ENCODE peak calls at places on chromosomes 3 and 15, in five cellular contexts. Q is kidney, U is fibroblast of lung, B is keratinocyte, D is SK-N-SH. K is an unnamed sample.

GRCh38 chr15:77021088-77021481 is 26.2 kb downstream of the PSTPIP1 start:
- DNase-seq in Q (no peak), B (no peak), U (no peak), D (no peak), K (no peak)

GRCh38 chr15:50017522-50017921 is 101.5 kb downstream of the ATP8B4 start:
- DNase-seq in B (no peak), U (peak; percentile 43), D (no peak), Q (no peak), K (no peak)

GRCh38 chr3:435161-435560 is 238.6 kb downstream of the CHL1 start:
- DNase-seq in U (no peak), D (no peak), Q (no peak), B (no peak), K (no peak)

GRCh38 chr3:167808910-167809309 is 73.4 kb downstream of the SERPINI1 start:
- DNase-seq in B (no peak), Q (no peak), U (no peak), D (no peak), K (no peak)

GRCh38 chr3:172512363-172512762 is 10.9 kb downstream of the TNFSF10 start:
- DNase-seq in Q (peak; percentile 76), U (peak; percentile 86), D (no peak), B (no peak), K (no peak)

GRCh38 chr3:191269289-191270085 is 59.7 kb upstream of the CCDC50 start:
- DNase-seq in U (peak; percentile 71), B (no peak), Q (peak; percentile 36), D (no peak), K (no peak)

GRCh38 chr3:62046326-62046725 is 327.0 kb downstream of the FEZF2 start:
- DNase-seq in Q (no peak), D (no peak), U (peak; percentile 70), B (no peak), K (no peak)

GRCh38 chr3:109275702-109276293 is 40.5 kb downstream of the DPPA2 start:
- DNase-seq in U (peak; percentile 43), B (no peak), D (peak; percentile 38), Q (no peak), K (peak; percentile 43)

GRCh38 chr3:50450135-50450911 is 53.1 kb downstream of the CACNA2D2 start:
- DNase-seq in Q (peak; percentile 91), U (peak; percentile 77), D (no peak), B (no peak), K (no peak)

GRCh38 chr3:45145681-45146614 is at the start of gene CDCP1:
- DNase-seq in U (peak; percentile 33), B (no peak), Q (peak; percentile 85), D (peak; percentile 58), K (peak; percentile 23)

GRCh38 chr15:99476413-99477222 is 89.2 kb upstream of the MEF2A start:
- DNase-seq in D (peak; percentile 78), U (peak; percentile 100), B (peak; percentile 94), Q (peak; percentile 84), K (no peak)

GRCh38 chr3:1583044-1583443 is 490.2 kb downstream of the CNTN6 start:
- DNase-seq in D (no peak), B (no peak), Q (peak; percentile 41), U (no peak), K (no peak)

GRCh38 chr3:188153498-188153948 is 434 bp upstream of the LPP start:
- DNase-seq in D (peak; percentile 58), Q (peak; percentile 94), B (no peak), U (peak; percentile 96), K (peak; percentile 74)

GRCh38 chr15:34436126-34436955 is 1.3 kb downstream of the GOLGA8A start:
- DNase-seq in B (no peak), U (peak; percentile 17), D (peak; percentile 42), Q (peak; percentile 47), K (no peak)

GRCh38 chr15:87686308-87686707 is 570.2 kb downstream of the NTRK3 start:
- DNase-seq in U (no peak), Q (no peak), D (no peak), B (no peak), K (no peak)

GRCh38 chr15:77871838-77872371 is 205.6 kb downstream of the TBC1D2B start:
- DNase-seq in U (no peak), D (no peak), Q (peak; percentile 67), B (no peak), K (peak; percentile 56)

GRCh38 chr3:127484601-127485388 is 105.7 kb downstream of the TPRA1 start:
- DNase-seq in B (no peak), Q (no peak), D (peak; percentile 58), U (peak; percentile 16), K (no peak)

GRCh38 chr15:92924216-92924615 is 24.1 kb downstream of the CHD2 start:
- DNase-seq in U (no peak), B (no peak), Q (no peak), D (no peak), K (no peak)

GRCh38 chr15:99993262-99993661 is 260.0 kb upstream of the LYSMD4 start:
- DNase-seq in D (no peak), Q (peak; percentile 37), B (no peak), U (no peak), K (no peak)

GRCh38 chr3:178260887-178261286 is 275.3 kb upstream of the KCNMB2 start:
- DNase-seq in Q (no peak), D (peak; percentile 2), U (no peak), B (no peak), K (no peak)

GRCh38 chr3:28050895-28051294 is 190.5 kb upstream of the CMC1 start:
- DNase-seq in B (peak; percentile 89), D (no peak), U (peak; percentile 36), Q (no peak), K (no peak)

GRCh38 chr3:126216416-126216815 is 36.0 kb upstream of the ALDH1L1 start:
- DNase-seq in U (peak; percentile 75), D (no peak), Q (no peak), B (no peak), K (no peak)

GRCh38 chr3:63413523-63413922 is 135.4 kb downstream of the SYNPR start:
- DNase-seq in D (no peak), U (peak; percentile 13), Q (no peak), B (no peak), K (no peak)

GRCh38 chr3:20125912-20126311 is 60.1 kb downstream of the SGO1 start:
- DNase-seq in D (no peak), B (no peak), U (no peak), Q (no peak), K (peak; percentile 92)

GRCh38 chr3:94004301-94004910 is 24.0 kb downstream of the STX19 start:
- DNase-seq in B (peak; percentile 21), D (peak; percentile 44), U (peak; percentile 70), Q (no peak), K (peak; percentile 84)

GRCh38 chr3:47013231-47013630 is 33.8 kb downstream of the NBEAL2 start:
- DNase-seq in Q (peak; percentile 37), D (no peak), U (no peak), B (no peak), K (no peak)

GRCh38 chr3:58141766-58142345 is 68.9 kb downstream of the DNASE1L3 start:
- DNase-seq in Q (no peak), U (no peak), B (no peak), D (no peak), K (no peak)

GRCh38 chr3:3405131-3405530 is 225.6 kb upstream of the CRBN start:
- DNase-seq in Q (no peak), B (no peak), D (no peak), U (no peak), K (no peak)

GRCh38 chr15:81297580-81298575 is 26.1 kb downstream of the STARD5 start:
- DNase-seq in Q (no peak), U (no peak), D (no peak), B (no peak), K (no peak)

GRCh38 chr3:71131385-71131871 is 452.1 kb downstream of the FOXP1 start:
- DNase-seq in D (no peak), Q (no peak), B (no peak), U (no peak), K (no peak)
- H3K9ac ChIP-seq in D (no peak overlapping the region), Q (no peak overlapping the region), B (no peak overlapping the region), U (no peak overlapping the region), K (peak overlapping the region; percentile 63)

DNA sequence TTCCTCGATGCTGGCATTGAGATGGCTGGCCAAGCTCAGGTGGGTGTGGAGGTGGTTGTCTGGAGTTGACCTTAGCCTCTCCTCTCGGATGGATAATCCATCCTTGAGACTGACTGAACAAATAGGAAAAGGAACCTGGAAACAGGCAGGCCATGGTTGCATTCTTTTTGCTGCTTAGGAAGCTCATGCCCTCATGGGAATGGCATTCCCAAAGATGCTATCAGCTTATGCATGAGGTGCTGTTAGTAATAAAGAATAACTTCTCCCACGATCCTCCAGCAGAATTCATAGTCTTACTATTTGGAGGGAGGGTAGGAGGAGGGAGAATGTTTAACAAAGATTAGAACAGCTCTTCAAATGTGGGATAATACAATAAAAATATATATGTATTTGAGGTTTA is 303.0 kb upstream of the TPM1 start:
- DNase-seq in D (peak; percentile 17), B (no peak), Q (no peak), U (peak; percentile 92), K (no peak)
- H3K9ac ChIP-seq in D (peak overlapping the region; percentile 87), B (peak overlapping the region; percentile 63), Q (no peak overlapping the region), U (no peak overlapping the region), K (no peak overlapping the region)

GRCh38 chr3:149151843-149152242 is 22.4 kb downstream of the HPS3 start:
- DNase-seq in B (no peak), Q (no peak), D (peak; percentile 48), U (peak; percentile 75), K (no peak)
- H3K9ac ChIP-seq in B (no peak overlapping the region), Q (no peak overlapping the region), D (no peak overlapping the region), U (no peak overlapping the region), K (no peak overlapping the region)

DNA sequence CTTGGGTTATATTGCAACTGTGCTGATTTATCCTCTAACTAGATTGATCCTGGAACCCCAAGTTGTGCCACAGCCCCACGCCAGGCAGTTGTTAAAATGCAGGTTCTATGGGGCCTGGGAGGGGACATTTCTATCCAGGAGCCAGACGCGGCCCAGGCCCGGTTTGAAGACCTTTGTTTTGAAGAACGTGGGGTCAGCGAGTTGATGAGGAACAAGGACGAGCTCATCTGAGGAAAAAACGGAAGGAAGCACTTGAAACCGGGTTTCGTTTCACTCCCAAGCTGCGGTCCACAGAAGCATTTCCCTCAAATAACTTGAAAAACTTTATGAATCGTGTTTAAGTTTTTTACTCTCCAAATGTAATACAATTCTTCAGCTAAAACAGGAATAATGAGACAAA is 76.5 kb downstream of the CHSY1 start:
- DNase-seq in U (no peak), D (no peak), Q (no peak), B (no peak), K (no peak)
- H3K9ac ChIP-seq in U (no peak overlapping the region), D (no peak overlapping the region), Q (no peak overlapping the region), B (no peak overlapping the region), K (no peak overlapping the region)

DNA sequence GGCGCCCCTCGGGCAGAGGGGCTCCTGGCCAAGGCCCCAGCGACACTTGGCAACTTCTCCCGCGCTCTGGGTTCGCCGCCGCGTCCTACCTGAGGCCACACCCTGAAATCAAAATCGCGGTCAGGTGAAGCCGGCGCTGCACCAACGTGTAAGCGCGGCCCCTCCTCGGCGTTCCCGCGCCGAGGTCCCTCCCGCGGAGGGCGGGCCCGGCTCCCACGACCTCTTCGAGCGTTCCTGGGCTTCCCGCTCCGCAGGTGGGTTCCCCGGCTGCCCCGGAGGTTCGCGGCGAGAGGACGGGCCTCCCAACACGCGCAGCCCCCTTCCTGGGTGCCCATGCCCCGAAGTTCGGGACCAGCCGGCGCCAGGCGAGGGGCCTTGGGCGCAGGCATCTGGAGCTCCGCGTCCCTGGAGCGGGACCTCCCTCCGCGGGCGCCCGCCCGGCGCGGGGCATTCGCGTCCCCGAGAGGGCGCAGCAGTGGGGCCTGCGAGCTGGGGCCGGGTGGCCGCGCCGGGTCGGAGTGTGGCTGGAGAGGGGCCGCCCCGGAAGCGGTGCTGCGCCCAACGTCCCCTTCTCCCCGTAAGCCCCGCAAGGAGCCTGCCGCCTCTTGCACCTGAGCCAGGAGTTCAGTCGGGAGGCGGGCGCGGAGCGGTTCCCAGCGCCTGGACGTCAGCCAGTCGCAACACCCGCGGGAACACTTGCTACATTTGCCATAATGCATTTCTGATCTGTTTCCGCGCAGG is 13.7 kb downstream of the PAK6 start:
- DNase-seq in B (no peak), U (peak; percentile 19), Q (peak; percentile 84), D (peak; percentile 87), K (no peak)
- H3K9ac ChIP-seq in B (peak overlapping the region; percentile 34), U (no peak overlapping the region), Q (peak overlapping the region; percentile 51), D (no peak overlapping the region), K (no peak overlapping the region)